ENCODE peak calls at places on chromosomes 5 and 9, in eight cellular contexts. J is mammary epithelial cell, E is HCT116, A is AG04449, I is heart right ventricle, T is brain microvascular endothelial cell, M is cardiac fibroblast, N is cardiac muscle cell. Z is an unnamed sample.

GRCh38 chr5:179882338-179882737 is 23.7 kb upstream of the MRNIP start:
- DNase-seq in M (no peak), N (no peak), A (no peak), E (no peak), I (no peak), J (no peak), T (no peak), Z (no peak)

GRCh38 chr9:7243838-7244237 is 486.1 kb downstream of the KDM4C start:
- DNase-seq in T (no peak), J (no peak), E (no peak), N (no peak), A (no peak), M (no peak), I (no peak), Z (no peak)

GRCh38 chr5:171790408-171790807 is 4.8 kb downstream of the SMIM23 start:
- DNase-seq in A (no peak), M (no peak), I (no peak), T (no peak), N (no peak), E (no peak), J (no peak), Z (no peak)

GRCh38 chr5:113514263-113514590 is 733 bp downstream of the YTHDC2 start:
- DNase-seq in N (peak; percentile 44), J (no peak), A (no peak), E (no peak), M (no peak), T (no peak), I (no peak), Z (no peak)

GRCh38 chr5:93920956-93921355 is 179.6 kb upstream of the POU5F2 start:
- DNase-seq in J (no peak), A (no peak), N (no peak), M (no peak), T (no peak), I (no peak), E (no peak), Z (no peak)

GRCh38 chr5:32163785-32164184 is 10.3 kb downstream of the GOLPH3 start:
- DNase-seq in N (no peak), J (no peak), A (no peak), M (no peak), E (no peak), I (no peak), T (no peak), Z (no peak)

GRCh38 chr9:123872710-123873109 is 57.2 kb downstream of the DENND1A start:
- DNase-seq in J (no peak), N (no peak), E (no peak), I (no peak), T (no peak), M (no peak), A (no peak), Z (no peak)

GRCh38 chr5:74318985-74319563 is 321.5 kb downstream of the ENC1 start:
- DNase-seq in A (no peak), I (no peak), E (no peak), M (peak; percentile 56), J (peak; percentile 88), T (no peak), N (no peak), Z (no peak)

GRCh38 chr5:18745988-18746615 is 1111.8 kb downstream of the TAF11L14 start:
- DNase-seq in I (no peak), N (no peak), T (no peak), E (no peak), M (peak; percentile 18), J (peak; percentile 8), A (no peak), Z (peak; percentile 4)

GRCh38 chr5:153831976-153832375 is 206.7 kb downstream of the FAM114A2 start:
- DNase-seq in I (no peak), E (peak; percentile 60), N (peak; percentile 47), J (no peak), M (peak; percentile 68), T (peak; percentile 21), A (no peak), Z (no peak)

GRCh38 chr5:42992035-42992570 is 48.0 kb downstream of the ANXA2R start:
- DNase-seq in T (peak; percentile 86), A (no peak), E (peak; percentile 42), N (peak; percentile 52), M (peak; percentile 95), I (peak; percentile 82), J (peak; percentile 65), Z (no peak)

GRCh38 chr5:1343931-1344901 is 683 bp downstream of the CLPTM1L start:
- DNase-seq in E (no peak), J (peak; percentile 5), A (no peak), I (no peak), T (no peak), M (peak; percentile 27), N (peak; percentile 40), Z (no peak)

GRCh38 chr5:170484459-170484831 is 19.4 kb upstream of the KCNIP1 start:
- DNase-seq in I (no peak), J (no peak), N (no peak), A (no peak), M (no peak), T (no peak), E (no peak), Z (no peak)

GRCh38 chr5:28850320-28850921 is 1812.0 kb upstream of the CDH9 start:
- DNase-seq in E (no peak), M (peak; percentile 5), T (no peak), I (no peak), A (no peak), N (no peak), J (peak; percentile 9), Z (no peak)

GRCh38 chr9:8660383-8660782 is 860.8 kb upstream of the DMAC1 start:
- DNase-seq in N (peak; percentile 38), E (no peak), A (no peak), J (no peak), I (peak; percentile 38), T (peak; percentile 10), M (peak; percentile 25), Z (peak; percentile 70)

GRCh38 chr5:7876867-7877266 is 7.9 kb downstream of the MTRR start:
- DNase-seq in M (peak; percentile 70), E (no peak), A (no peak), J (peak; percentile 77), T (peak; percentile 65), N (no peak), I (no peak), Z (no peak)

GRCh38 chr5:6496207-6496584 is 47.5 kb downstream of the UBE2QL1 start:
- DNase-seq in I (no peak), E (no peak), A (no peak), J (no peak), M (no peak), N (no peak), T (no peak), Z (no peak)

GRCh38 chr5:60495644-60496520 is 204.1 kb downstream of the DEPDC1B start:
- DNase-seq in I (no peak), M (no peak), E (no peak), T (no peak), J (peak; percentile 69), A (no peak), N (no peak), Z (no peak)

GRCh38 chr9:121773954-121774714 is 122.7 kb downstream of the DAB2IP start:
- DNase-seq in E (no peak), M (no peak), J (no peak), A (no peak), N (no peak), T (no peak), I (no peak), Z (no peak)

GRCh38 chr9:131954299-131954698 is 125.4 kb downstream of the MED27 start:
- DNase-seq in N (peak; percentile 24), E (peak; percentile 3), T (no peak), M (no peak), A (no peak), J (peak; percentile 20), I (no peak), Z (no peak)
- TF ChIP-seq CTCF in N (peak; percentile 24), E (peak; percentile 60), T (peak; percentile 48), M (no peak), A (no peak), J (peak; percentile 58), I (peak; percentile 42), Z (peak; percentile 57)

GRCh38 chr9:105458404-105458803 is 10.6 kb downstream of the FSD1L start:
- DNase-seq in J (no peak), A (no peak), T (no peak), N (no peak), I (no peak), M (no peak), E (no peak), Z (no peak)

GRCh38 chr9:105452185-105452584 is 4.4 kb downstream of the FSD1L start:
- DNase-seq in M (no peak), E (no peak), A (no peak), J (no peak), T (no peak), N (no peak), I (no peak), Z (no peak)

GRCh38 chr9:105459329-105459728 is 11.5 kb downstream of the FSD1L start:
- DNase-seq in T (no peak), E (no peak), A (no peak), I (no peak), M (no peak), N (peak; percentile 28), J (no peak), Z (no peak)

GRCh38 chr9:105455836-105456475 is 8.1 kb downstream of the FSD1L start:
- DNase-seq in N (no peak), J (no peak), E (no peak), I (no peak), A (no peak), M (no peak), T (no peak), Z (no peak)

GRCh38 chr9:105457560-105458294 is 9.9 kb downstream of the FSD1L start:
- DNase-seq in I (peak; percentile 65), N (no peak), M (no peak), E (no peak), A (no peak), J (peak; percentile 36), T (no peak), Z (no peak)
- H3K4me3 ChIP-seq in I (peak overlapping the region; percentile 24), N (no peak overlapping the region), M (no peak overlapping the region), E (no peak overlapping the region), A (no peak overlapping the region), J (no peak overlapping the region), T (no peak overlapping the region), Z (no peak overlapping the region)

GRCh38 chr9:14661421-14662059 is 31.7 kb downstream of the ZDHHC21 start:
- DNase-seq in J (peak; percentile 12), T (peak; percentile 4), E (no peak), A (no peak), M (peak; percentile 63), I (no peak), N (peak; percentile 59), Z (no peak)
- TF ChIP-seq CTCF in J (peak; percentile 57), T (peak; percentile 39), E (peak; percentile 70), A (peak; percentile 22), M (peak; percentile 53), I (peak; percentile 65), N (peak; percentile 70), Z (peak; percentile 63)

GRCh38 chr9:37295796-37296195 is 126.7 kb upstream of the GRHPR start:
- DNase-seq in N (no peak), T (no peak), A (no peak), J (no peak), I (no peak), E (no peak), M (no peak), Z (no peak)

GRCh38 chr9:37301369-37302172 is 120.9 kb upstream of the GRHPR start:
- DNase-seq in I (no peak), M (no peak), N (no peak), A (no peak), J (no peak), T (no peak), E (no peak), Z (no peak)

GRCh38 chr9:37302277-37302676 is 120.2 kb upstream of the GRHPR start:
- DNase-seq in M (no peak), A (no peak), N (no peak), T (no peak), E (no peak), J (no peak), I (no peak), Z (no peak)

GRCh38 chr9:37297592-37297991 is 124.9 kb upstream of the GRHPR start:
- DNase-seq in T (no peak), E (no peak), I (no peak), N (no peak), A (no peak), J (no peak), M (no peak), Z (no peak)

GRCh38 chr9:37300620-37301368 is 121.7 kb upstream of the GRHPR start:
- DNase-seq in I (no peak), J (peak; percentile 12), N (no peak), E (no peak), A (no peak), T (no peak), M (peak; percentile 63), Z (no peak)
- H3K4me3 ChIP-seq in I (no peak overlapping the region), J (no peak overlapping the region), N (no peak overlapping the region), E (no peak overlapping the region), A (no peak overlapping the region), T (no peak overlapping the region), M (no peak overlapping the region), Z (no peak overlapping the region)